ENCODE peak calls at places on chromosomes 4 and X, in five cellular contexts. One of them, this sample, is unnamed.
A peak's percentile ranks its signal among the peaks of the same experiment; 100 is the strongest.

GRCh38 chrX:124328765-124329164 is 3.7 kb upstream of the TEX13D start:
- DNase-seq in activated T-helper 1 cell treated with anti-CD3 and anti-CD28 coated beads, Interleukin-2, amount 50 U/mL, for 16 hours: no peak
- DNase-seq in Daoy: peak; percentile 64
- DNase-seq in astrocyte of the spinal cord: peak; percentile 20
- DNase-seq in DMS 273 treated with DMSO at 0.1 percent for 48 hours: no peak
- DNase-seq in this sample: no peak

GRCh38 chr4:158411180-158411721 is 110.4 kb upstream of the RXFP1 start:
- DNase-seq in activated T-helper 1 cell treated with anti-CD3 and anti-CD28 coated beads, Interleukin-2, amount 50 U/mL, for 16 hours: no peak
- DNase-seq in Daoy: no peak
- DNase-seq in astrocyte of the spinal cord: no peak
- DNase-seq in DMS 273 treated with DMSO at 0.1 percent for 48 hours: no peak
- DNase-seq in this sample: no peak

GRCh38 chrX:140439455-140439854 is 65.4 kb downstream of the SOX3 start:
- DNase-seq in activated T-helper 1 cell treated with anti-CD3 and anti-CD28 coated beads, Interleukin-2, amount 50 U/mL, for 16 hours: no peak
- DNase-seq in Daoy: peak; percentile 34
- DNase-seq in astrocyte of the spinal cord: peak; percentile 25
- DNase-seq in DMS 273 treated with DMSO at 0.1 percent for 48 hours: no peak
- DNase-seq in this sample: no peak

GRCh38 chr4:111537861-111538260 is 607.4 kb upstream of the FAM241A start:
- DNase-seq in activated T-helper 1 cell treated with anti-CD3 and anti-CD28 coated beads, Interleukin-2, amount 50 U/mL, for 16 hours: no peak
- DNase-seq in Daoy: peak; percentile 18
- DNase-seq in astrocyte of the spinal cord: peak; percentile 28
- DNase-seq in DMS 273 treated with DMSO at 0.1 percent for 48 hours: no peak
- DNase-seq in this sample: no peak

GRCh38 chr4:2545321-2546013 is 9.0 kb downstream of the FAM193A start:
- DNase-seq in activated T-helper 1 cell treated with anti-CD3 and anti-CD28 coated beads, Interleukin-2, amount 50 U/mL, for 16 hours: no peak
- DNase-seq in Daoy: no peak
- DNase-seq in astrocyte of the spinal cord: no peak
- DNase-seq in DMS 273 treated with DMSO at 0.1 percent for 48 hours: no peak
- DNase-seq in this sample: no peak

GRCh38 chr4:2936773-2937145 is 26.4 kb downstream of the NOP14 start:
- DNase-seq in activated T-helper 1 cell treated with anti-CD3 and anti-CD28 coated beads, Interleukin-2, amount 50 U/mL, for 16 hours: no peak
- DNase-seq in Daoy: peak; percentile 77
- DNase-seq in astrocyte of the spinal cord: peak; percentile 78
- DNase-seq in DMS 273 treated with DMSO at 0.1 percent for 48 hours: no peak
- DNase-seq in this sample: no peak

GRCh38 chrX:19122641-19123009 is 357 bp upstream of the ADGRG2 start:
- DNase-seq in activated T-helper 1 cell treated with anti-CD3 and anti-CD28 coated beads, Interleukin-2, amount 50 U/mL, for 16 hours: no peak
- DNase-seq in Daoy: no peak
- DNase-seq in astrocyte of the spinal cord: no peak
- DNase-seq in DMS 273 treated with DMSO at 0.1 percent for 48 hours: no peak
- DNase-seq in this sample: no peak

GRCh38 chr4:163367651-163368050 is 24.0 kb downstream of the NPY5R start:
- DNase-seq in activated T-helper 1 cell treated with anti-CD3 and anti-CD28 coated beads, Interleukin-2, amount 50 U/mL, for 16 hours: no peak
- DNase-seq in Daoy: peak; percentile 25
- DNase-seq in astrocyte of the spinal cord: no peak
- DNase-seq in DMS 273 treated with DMSO at 0.1 percent for 48 hours: no peak
- DNase-seq in this sample: no peak

GRCh38 chrX:38882894-38883620 is 81.8 kb downstream of the MID1IP1 start:
- DNase-seq in activated T-helper 1 cell treated with anti-CD3 and anti-CD28 coated beads, Interleukin-2, amount 50 U/mL, for 16 hours: no peak
- DNase-seq in Daoy: peak; percentile 85
- DNase-seq in astrocyte of the spinal cord: peak; percentile 89
- DNase-seq in DMS 273 treated with DMSO at 0.1 percent for 48 hours: no peak
- DNase-seq in this sample: no peak

GRCh38 chr4:28388471-28388870 is 1527.8 kb downstream of the STIM2 start:
- DNase-seq in activated T-helper 1 cell treated with anti-CD3 and anti-CD28 coated beads, Interleukin-2, amount 50 U/mL, for 16 hours: no peak
- DNase-seq in Daoy: no peak
- DNase-seq in astrocyte of the spinal cord: no peak
- DNase-seq in DMS 273 treated with DMSO at 0.1 percent for 48 hours: no peak
- DNase-seq in this sample: no peak

GRCh38 chrX:129875669-129876068 is 30.3 kb upstream of the UTP14A start:
- DNase-seq in activated T-helper 1 cell treated with anti-CD3 and anti-CD28 coated beads, Interleukin-2, amount 50 U/mL, for 16 hours: no peak
- DNase-seq in Daoy: peak; percentile 65
- DNase-seq in astrocyte of the spinal cord: peak; percentile 81
- DNase-seq in DMS 273 treated with DMSO at 0.1 percent for 48 hours: peak; percentile 9
- DNase-seq in this sample: peak; percentile 9

GRCh38 chr4:61202100-61202637 is 2.0 kb downstream of the ADGRL3 start:
- DNase-seq in activated T-helper 1 cell treated with anti-CD3 and anti-CD28 coated beads, Interleukin-2, amount 50 U/mL, for 16 hours: no peak
- DNase-seq in Daoy: peak; percentile 5
- DNase-seq in astrocyte of the spinal cord: peak; percentile 8
- DNase-seq in DMS 273 treated with DMSO at 0.1 percent for 48 hours: no peak
- DNase-seq in this sample: no peak

GRCh38 chr4:110631582-110632505 is 9.0 kb upstream of the PITX2 start:
- DNase-seq in activated T-helper 1 cell treated with anti-CD3 and anti-CD28 coated beads, Interleukin-2, amount 50 U/mL, for 16 hours: no peak
- DNase-seq in Daoy: peak; percentile 86
- DNase-seq in astrocyte of the spinal cord: peak; percentile 85
- DNase-seq in DMS 273 treated with DMSO at 0.1 percent for 48 hours: peak; percentile 21
- DNase-seq in this sample: peak; percentile 84

GRCh38 chrX:21798677-21799219 is 40.7 kb upstream of the MBTPS2 start:
- DNase-seq in activated T-helper 1 cell treated with anti-CD3 and anti-CD28 coated beads, Interleukin-2, amount 50 U/mL, for 16 hours: no peak
- DNase-seq in Daoy: peak; percentile 78
- DNase-seq in astrocyte of the spinal cord: peak; percentile 80
- DNase-seq in DMS 273 treated with DMSO at 0.1 percent for 48 hours: peak; percentile 22
- DNase-seq in this sample: peak; percentile 85

GRCh38 chr4:144645102-144645469 is 870 bp upstream of the HHIP start:
- DNase-seq in activated T-helper 1 cell treated with anti-CD3 and anti-CD28 coated beads, Interleukin-2, amount 50 U/mL, for 16 hours: no peak
- DNase-seq in Daoy: no peak
- DNase-seq in astrocyte of the spinal cord: peak; percentile 35
- DNase-seq in DMS 273 treated with DMSO at 0.1 percent for 48 hours: no peak
- DNase-seq in this sample: no peak

GRCh38 chrX:132622130-132622529 is 133.3 kb upstream of the MBNL3 start:
- DNase-seq in activated T-helper 1 cell treated with anti-CD3 and anti-CD28 coated beads, Interleukin-2, amount 50 U/mL, for 16 hours: no peak
- DNase-seq in Daoy: peak; percentile 77
- DNase-seq in astrocyte of the spinal cord: peak; percentile 44
- DNase-seq in DMS 273 treated with DMSO at 0.1 percent for 48 hours: no peak
- DNase-seq in this sample: no peak

GRCh38 chr4:184745747-184746531 is 12.0 kb upstream of the CENPU start:
- DNase-seq in activated T-helper 1 cell treated with anti-CD3 and anti-CD28 coated beads, Interleukin-2, amount 50 U/mL, for 16 hours: peak; percentile 28
- DNase-seq in Daoy: peak; percentile 39
- DNase-seq in astrocyte of the spinal cord: peak; percentile 80
- DNase-seq in DMS 273 treated with DMSO at 0.1 percent for 48 hours: peak; percentile 9
- DNase-seq in this sample: peak; percentile 47

GRCh38 chr4:152045781-152046571 is 285.2 kb upstream of the GATB start:
- DNase-seq in activated T-helper 1 cell treated with anti-CD3 and anti-CD28 coated beads, Interleukin-2, amount 50 U/mL, for 16 hours: no peak
- DNase-seq in Daoy: peak; percentile 20
- DNase-seq in astrocyte of the spinal cord: no peak
- DNase-seq in DMS 273 treated with DMSO at 0.1 percent for 48 hours: no peak
- DNase-seq in this sample: no peak

GRCh38 chr4:4935974-4936373 is 76.5 kb downstream of the MSX1 start:
- DNase-seq in activated T-helper 1 cell treated with anti-CD3 and anti-CD28 coated beads, Interleukin-2, amount 50 U/mL, for 16 hours: no peak
- DNase-seq in Daoy: no peak
- DNase-seq in astrocyte of the spinal cord: no peak
- DNase-seq in DMS 273 treated with DMSO at 0.1 percent for 48 hours: no peak
- DNase-seq in this sample: no peak

GRCh38 chr4:144343143-144343755 is 202.7 kb upstream of the GYPA start:
- DNase-seq in activated T-helper 1 cell treated with anti-CD3 and anti-CD28 coated beads, Interleukin-2, amount 50 U/mL, for 16 hours: no peak
- DNase-seq in Daoy: no peak
- DNase-seq in astrocyte of the spinal cord: peak; percentile 58
- DNase-seq in DMS 273 treated with DMSO at 0.1 percent for 48 hours: no peak
- DNase-seq in this sample: no peak

GRCh38 chrX:133959972-133960371 is 25.4 kb downstream of the GPC3 start:
- DNase-seq in activated T-helper 1 cell treated with anti-CD3 and anti-CD28 coated beads, Interleukin-2, amount 50 U/mL, for 16 hours: no peak
- DNase-seq in Daoy: no peak
- DNase-seq in astrocyte of the spinal cord: no peak
- DNase-seq in DMS 273 treated with DMSO at 0.1 percent for 48 hours: no peak
- DNase-seq in this sample: no peak

GRCh38 chr4:52244773-52245360 is 193.8 kb downstream of the SPATA18 start:
- DNase-seq in activated T-helper 1 cell treated with anti-CD3 and anti-CD28 coated beads, Interleukin-2, amount 50 U/mL, for 16 hours: no peak
- DNase-seq in Daoy: no peak
- DNase-seq in astrocyte of the spinal cord: no peak
- DNase-seq in DMS 273 treated with DMSO at 0.1 percent for 48 hours: no peak
- DNase-seq in this sample: no peak

GRCh38 chr4:181637186-181638105 is 605.8 kb upstream of the TENM3 start:
- DNase-seq in activated T-helper 1 cell treated with anti-CD3 and anti-CD28 coated beads, Interleukin-2, amount 50 U/mL, for 16 hours: no peak
- DNase-seq in Daoy: no peak
- DNase-seq in astrocyte of the spinal cord: peak; percentile 34
- DNase-seq in DMS 273 treated with DMSO at 0.1 percent for 48 hours: no peak
- DNase-seq in this sample: no peak

GRCh38 chrX:115499112-115499805 is 61.7 kb upstream of the PLS3 start:
- DNase-seq in activated T-helper 1 cell treated with anti-CD3 and anti-CD28 coated beads, Interleukin-2, amount 50 U/mL, for 16 hours: no peak
- DNase-seq in Daoy: no peak
- DNase-seq in astrocyte of the spinal cord: no peak
- DNase-seq in DMS 273 treated with DMSO at 0.1 percent for 48 hours: peak; percentile 23
- DNase-seq in this sample: no peak

GRCh38 chr4:100386270-100386669 is 131.6 kb downstream of the EMCN start:
- DNase-seq in activated T-helper 1 cell treated with anti-CD3 and anti-CD28 coated beads, Interleukin-2, amount 50 U/mL, for 16 hours: no peak
- DNase-seq in Daoy: no peak
- DNase-seq in astrocyte of the spinal cord: no peak
- DNase-seq in DMS 273 treated with DMSO at 0.1 percent for 48 hours: no peak
- DNase-seq in this sample: no peak

This sample was measured in Caki2.